ENCODE peak calls at places on chromosomes 12 and 14, in eight cellular contexts. I, T, Q, S, O, M, U and Z are unnamed samples.

GRCh38 chr12:25249951-25250738 is 584 bp downstream of the KRAS start:
- DNase-seq in I (peak), T (peak), Q (peak), S (no peak), O (peak), M (no peak), U (no peak), Z (peak)

GRCh38 chr14:96762650-96763049 is 34.5 kb upstream of the VRK1 start:
- DNase-seq in I (peak), T (no peak), Q (no peak), S (peak), O (peak), M (no peak), U (no peak), Z (no peak)

GRCh38 chr12:47312794-47313426 is 233.2 kb upstream of the AMIGO2 start:
- DNase-seq in I (no peak), T (no peak), Q (no peak), S (no peak), O (peak), M (no peak), U (no peak), Z (no peak)

GRCh38 chr14:76514599-76514998 is 138.7 kb downstream of the ESRRB start:
- DNase-seq in I (no peak), T (no peak), Q (peak), S (peak), O (peak), M (no peak), U (no peak), Z (peak)

GRCh38 chr12:12704593-12705230 is 8.7 kb upstream of the GPR19 start:
- DNase-seq in I (no peak), T (no peak), Q (no peak), S (peak), O (peak), M (peak), U (no peak), Z (no peak)

GRCh38 chr12:116284401-116284800 is 6.9 kb upstream of the MED13L start:
- DNase-seq in I (no peak), T (no peak), Q (no peak), S (no peak), O (no peak), M (no peak), U (no peak), Z (no peak)

GRCh38 chr12:92551210-92551609 is 151.6 kb upstream of the PLEKHG7 start:
- DNase-seq in I (no peak), T (no peak), Q (no peak), S (no peak), O (no peak), M (no peak), U (no peak), Z (no peak)

GRCh38 chr12:34403706-34404376 is 381.5 kb downstream of the ALG10 start:
- DNase-seq in I (peak), T (no peak), Q (peak), S (no peak), O (no peak), M (no peak), U (no peak), Z (no peak)

GRCh38 chr12:65781681-65782269 is 42.5 kb upstream of the HMGA2 start:
- DNase-seq in I (no peak), T (no peak), Q (no peak), S (no peak), O (no peak), M (no peak), U (no peak), Z (no peak)

GRCh38 chr14:35858521-35859209 is 32.5 kb downstream of the BRMS1L start:
- DNase-seq in I (no peak), T (no peak), Q (no peak), S (peak), O (no peak), M (no peak), U (no peak), Z (no peak)

GRCh38 chr12:100156731-100157426 is 14.2 kb upstream of the BLTP3B start:
- DNase-seq in I (no peak), T (no peak), Q (no peak), S (no peak), O (no peak), M (no peak), U (no peak), Z (no peak)

GRCh38 chr12:116934908-116935698 is 24.4 kb downstream of the FBXW8 start:
- DNase-seq in I (no peak), T (no peak), Q (no peak), S (no peak), O (no peak), M (no peak), U (no peak), Z (no peak)

GRCh38 chr12:132945806-132946506 is 10.2 kb downstream of the ZNF605 start:
- DNase-seq in I (no peak), T (no peak), Q (no peak), S (no peak), O (no peak), M (no peak), U (no peak), Z (no peak)

GRCh38 chr12:124217508-124217981 is 77.3 kb upstream of the RFLNA start:
- DNase-seq in I (no peak), T (no peak), Q (no peak), S (no peak), O (no peak), M (no peak), U (no peak), Z (no peak)